ENCODE peak calls at places on chromosomes 2 and 18, in eight cellular contexts. K is HCEC 1CT, B is left lung, E is M059J, S is AG09319, T is frontal cortex, P is IMR-90, D is T-cell. R is an unnamed sample.
A peak's percentile ranks its signal among the peaks of the same experiment; 100 is the strongest.

GRCh38 chr2:8148260-8148880 is 533.5 kb upstream of the ID2 start:
- DNase-seq in B (no peak), S (no peak), D (no peak), K (no peak), P (peak; percentile 90), E (peak; percentile 73), T (no peak), R (peak; percentile 61)

GRCh38 chr2:165114345-165114943 is 89.4 kb downstream of the SCN3A start:
- DNase-seq in S (no peak), K (peak; percentile 63), D (no peak), P (peak; percentile 67), E (peak; percentile 75), B (no peak), T (no peak), R (no peak)

GRCh38 chr2:12057436-12058166 is 311.2 kb downstream of the LPIN1 start:
- DNase-seq in T (no peak), P (no peak), E (peak; percentile 94), S (no peak), K (no peak), B (peak; percentile 44), D (peak; percentile 49), R (no peak)

GRCh38 chr2:189763908-189764661 is 1.5 kb upstream of the OSGEPL1 start:
- DNase-seq in D (no peak), E (peak; percentile 18), K (peak; percentile 33), P (peak; percentile 46), S (no peak), B (no peak), T (no peak), R (no peak)

GRCh38 chr18:55869547-55869946 is 281.6 kb upstream of the TCF4 start:
- DNase-seq in T (no peak), P (no peak), D (no peak), B (no peak), K (peak; percentile 10), E (no peak), S (no peak), R (no peak)

GRCh38 chr2:208280933-208281332 is 14.9 kb downstream of the PIKFYVE start:
- DNase-seq in D (no peak), S (no peak), B (no peak), P (peak; percentile 77), T (no peak), E (peak; percentile 76), K (peak; percentile 71), R (peak; percentile 26)

GRCh38 chr2:175107146-175107545 is 60.9 kb downstream of the ATF2 start:
- DNase-seq in E (no peak), K (peak; percentile 5), S (no peak), D (no peak), B (no peak), T (no peak), P (peak; percentile 68), R (no peak)

GRCh38 chr18:79732721-79733025 is 53.1 kb downstream of the CTDP1 start:
- DNase-seq in P (no peak), T (no peak), E (no peak), K (no peak), D (no peak), B (no peak), S (no peak), R (no peak)

GRCh38 chr2:235605999-235606715 is 112.3 kb downstream of the AGAP1 start:
- DNase-seq in E (peak; percentile 61), K (peak; percentile 75), T (no peak), B (no peak), D (no peak), P (peak; percentile 81), S (peak; percentile 22), R (peak; percentile 33)

GRCh38 chr2:128395640-128396499 is 77.2 kb upstream of the HS6ST1 start:
- DNase-seq in D (no peak), K (peak; percentile 1), B (no peak), P (peak; percentile 10), E (no peak), S (no peak), T (no peak), R (no peak)

GRCh38 chr2:197711576-197711975 is 6.4 kb downstream of the MARS2 start:
- DNase-seq in T (no peak), K (peak; percentile 39), B (no peak), S (no peak), P (peak; percentile 26), D (no peak), E (peak; percentile 3), R (no peak)

GRCh38 chr2:172293952-172294351 is 133.4 kb upstream of the ITGA6 start:
- DNase-seq in T (no peak), K (peak; percentile 44), P (peak; percentile 62), E (no peak), B (peak; percentile 49), D (no peak), S (peak; percentile 14), R (no peak)

GRCh38 chr2:17257194-17257909 is 260.9 kb downstream of the RAD51AP2 start:
- DNase-seq in P (peak; percentile 1), K (peak; percentile 64), E (peak; percentile 7), B (no peak), S (no peak), T (no peak), D (no peak), R (no peak)

R was measured in HFF-Myc.